ENCODE peak calls at places on chromosome 22, in eight cellular contexts. One of them, this sample, is unnamed. For H3K4me1, the result is how much of the 10 kb centered on the place peaks cover.

GRCh38 chr22:17110791-17111550 is 10.2 kb downstream of the TMEM121B start:
- DNase-seq in SK-N-SH: no peak
- DNase-seq in thoracic aorta: no peak
- DNase-seq in left ventricle myocardium inferior: no peak
- DNase-seq in right lobe of liver: no peak
- DNase-seq in OCI-LY7: no peak
- DNase-seq in prostate gland: no peak
- DNase-seq in heart left ventricle: no peak
- DNase-seq in this sample: no peak

GRCh38 chr22:40009953-40010751 is 15.4 kb downstream of the FAM83F start:
- DNase-seq in thoracic aorta: no peak
- DNase-seq in SK-N-SH: no peak
- DNase-seq in OCI-LY7: no peak
- DNase-seq in right lobe of liver: no peak
- DNase-seq in heart left ventricle: peak
- DNase-seq in prostate gland: no peak
- DNase-seq in left ventricle myocardium inferior: no peak
- DNase-seq in this sample: no peak

GRCh38 chr22:40654522-40655167 is 18.1 kb upstream of the MRTFA start:
- DNase-seq in SK-N-SH: peak
- DNase-seq in prostate gland: peak
- DNase-seq in right lobe of liver: peak
- DNase-seq in OCI-LY7: no peak
- DNase-seq in thoracic aorta: no peak
- DNase-seq in left ventricle myocardium inferior: peak
- DNase-seq in heart left ventricle: peak
- DNase-seq in this sample: peak

GRCh38 chr22:21034989-21035388 is 2.6 kb upstream of the SLC7A4 start:
- DNase-seq in thoracic aorta: no peak
- DNase-seq in prostate gland: no peak
- DNase-seq in left ventricle myocardium inferior: no peak
- DNase-seq in right lobe of liver: no peak
- DNase-seq in OCI-LY7: no peak
- DNase-seq in SK-N-SH: no peak
- DNase-seq in heart left ventricle: no peak
- DNase-seq in this sample: no peak

GRCh38 chr22:45597460-45598192 is 74.0 kb upstream of the ATXN10 start:
- DNase-seq in OCI-LY7: no peak
- DNase-seq in prostate gland: peak
- DNase-seq in right lobe of liver: no peak
- DNase-seq in left ventricle myocardium inferior: no peak
- DNase-seq in SK-N-SH: peak
- DNase-seq in thoracic aorta: no peak
- DNase-seq in heart left ventricle: no peak
- DNase-seq in this sample: no peak

GRCh38 chr22:39936523-39937145 is 23.6 kb upstream of the TMA7B start:
- DNase-seq in OCI-LY7: no peak
- DNase-seq in prostate gland: no peak
- DNase-seq in heart left ventricle: no peak
- DNase-seq in SK-N-SH: no peak
- DNase-seq in left ventricle myocardium inferior: no peak
- DNase-seq in right lobe of liver: no peak
- DNase-seq in thoracic aorta: no peak
- DNase-seq in this sample: no peak

GRCh38 chr22:40829131-40829530 is 10.0 kb upstream of the SLC25A17 start:
- DNase-seq in prostate gland: no peak
- DNase-seq in right lobe of liver: no peak
- DNase-seq in SK-N-SH: no peak
- DNase-seq in heart left ventricle: no peak
- DNase-seq in OCI-LY7: no peak
- DNase-seq in left ventricle myocardium inferior: no peak
- DNase-seq in thoracic aorta: no peak
- DNase-seq in this sample: no peak

GRCh38 chr22:48649466-48649865 is 1178.2 kb downstream of the BRD1 start:
- DNase-seq in thoracic aorta: no peak
- DNase-seq in heart left ventricle: no peak
- DNase-seq in right lobe of liver: no peak
- DNase-seq in left ventricle myocardium inferior: no peak
- DNase-seq in OCI-LY7: no peak
- DNase-seq in prostate gland: no peak
- DNase-seq in SK-N-SH: no peak
- DNase-seq in this sample: no peak

GRCh38 chr22:46350646-46351045 is 15.1 kb downstream of the TRMU start:
- DNase-seq in thoracic aorta: no peak
- DNase-seq in right lobe of liver: no peak
- DNase-seq in heart left ventricle: no peak
- DNase-seq in OCI-LY7: no peak
- DNase-seq in left ventricle myocardium inferior: no peak
- DNase-seq in prostate gland: no peak
- DNase-seq in SK-N-SH: no peak
- DNase-seq in this sample: no peak

GRCh38 chr22:38531251-38531956 is 25.3 kb upstream of the DDX17 start:
- DNase-seq in right lobe of liver: no peak
- DNase-seq in heart left ventricle: no peak
- DNase-seq in OCI-LY7: no peak
- DNase-seq in left ventricle myocardium inferior: no peak
- DNase-seq in thoracic aorta: no peak
- DNase-seq in SK-N-SH: no peak
- DNase-seq in prostate gland: no peak
- DNase-seq in this sample: no peak

GRCh38 chr22:39727541-39727940 is 157.0 kb downstream of the CACNA1I start:
- DNase-seq in right lobe of liver: no peak
- DNase-seq in left ventricle myocardium inferior: no peak
- DNase-seq in thoracic aorta: no peak
- DNase-seq in SK-N-SH: no peak
- DNase-seq in OCI-LY7: no peak
- DNase-seq in heart left ventricle: no peak
- DNase-seq in prostate gland: no peak
- DNase-seq in this sample: no peak

GRCh38 chr22:32854351-32854804 is 52.9 kb downstream of the TIMP3 start:
- DNase-seq in prostate gland: no peak
- DNase-seq in right lobe of liver: no peak
- DNase-seq in SK-N-SH: no peak
- DNase-seq in OCI-LY7: no peak
- DNase-seq in thoracic aorta: no peak
- DNase-seq in left ventricle myocardium inferior: no peak
- DNase-seq in heart left ventricle: peak
- DNase-seq in this sample: no peak

GRCh38 chr22:18012528-18012927 is 11.8 kb downstream of the MICAL3 start:
- DNase-seq in OCI-LY7: no peak
- DNase-seq in heart left ventricle: no peak
- DNase-seq in prostate gland: no peak
- DNase-seq in right lobe of liver: no peak
- DNase-seq in SK-N-SH: no peak
- DNase-seq in thoracic aorta: no peak
- DNase-seq in left ventricle myocardium inferior: no peak
- DNase-seq in this sample: no peak

DNA sequence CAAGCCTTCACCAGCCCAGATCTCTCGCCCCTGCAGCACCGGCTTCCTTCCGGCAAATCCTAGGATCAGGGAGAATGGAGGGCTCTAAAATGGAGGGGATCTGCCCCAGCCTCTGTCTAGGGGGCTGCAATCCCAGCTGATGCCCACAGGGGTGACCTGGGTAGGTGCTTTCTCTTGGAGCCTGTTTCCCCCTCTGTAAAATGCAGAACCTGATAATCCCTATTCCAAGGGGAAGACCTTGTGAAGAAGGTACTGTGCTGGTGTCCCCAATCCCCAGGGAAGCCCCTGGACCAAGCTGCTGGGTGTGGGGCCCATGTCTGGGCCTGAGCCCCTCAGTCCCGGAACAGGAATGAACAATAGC is 2.8 kb downstream of the EMID1 start:
- DNase-seq in thoracic aorta: no peak
- DNase-seq in SK-N-SH: peak
- DNase-seq in left ventricle myocardium inferior: no peak
- DNase-seq in prostate gland: no peak
- DNase-seq in OCI-LY7: no peak
- DNase-seq in heart left ventricle: no peak
- DNase-seq in right lobe of liver: no peak
- DNase-seq in this sample: no peak
- H3K4me1 ChIP-seq in thoracic aorta: under half
- H3K4me1 ChIP-seq in SK-N-SH: under half
- H3K4me1 ChIP-seq in left ventricle myocardium inferior: under half
- H3K4me1 ChIP-seq in prostate gland: under half
- H3K4me1 ChIP-seq in OCI-LY7: under half
- H3K4me1 ChIP-seq in heart left ventricle: under half
- H3K4me1 ChIP-seq in right lobe of liver: under half
- H3K4me1 ChIP-seq in this sample: under half

GRCh38 chr22:30607939-30608338 is 965 bp downstream of the TCN2 start:
- DNase-seq in right lobe of liver: no peak
- DNase-seq in SK-N-SH: no peak
- DNase-seq in prostate gland: no peak
- DNase-seq in left ventricle myocardium inferior: no peak
- DNase-seq in OCI-LY7: no peak
- DNase-seq in heart left ventricle: no peak
- DNase-seq in thoracic aorta: no peak
- DNase-seq in this sample: no peak

GRCh38 chr22:30607300-30607930 is 441 bp downstream of the TCN2 start:
- DNase-seq in OCI-LY7: no peak
- DNase-seq in heart left ventricle: no peak
- DNase-seq in thoracic aorta: no peak
- DNase-seq in left ventricle myocardium inferior: no peak
- DNase-seq in prostate gland: no peak
- DNase-seq in right lobe of liver: no peak
- DNase-seq in SK-N-SH: no peak
- DNase-seq in this sample: no peak

GRCh38 chr22:30606455-30607299 is at the start of gene TCN2:
- DNase-seq in prostate gland: peak
- DNase-seq in heart left ventricle: peak
- DNase-seq in SK-N-SH: peak
- DNase-seq in left ventricle myocardium inferior: peak
- DNase-seq in thoracic aorta: peak
- DNase-seq in right lobe of liver: peak
- DNase-seq in OCI-LY7: no peak
- DNase-seq in this sample: peak

GRCh38 chr22:30604723-30605122 is 2.3 kb upstream of the TCN2 start:
- DNase-seq in SK-N-SH: no peak
- DNase-seq in prostate gland: no peak
- DNase-seq in thoracic aorta: no peak
- DNase-seq in OCI-LY7: no peak
- DNase-seq in left ventricle myocardium inferior: no peak
- DNase-seq in right lobe of liver: no peak
- DNase-seq in heart left ventricle: no peak
- DNase-seq in this sample: no peak

GRCh38 chr22:30605449-30606110 is 1.4 kb upstream of the TCN2 start:
- DNase-seq in SK-N-SH: peak
- DNase-seq in left ventricle myocardium inferior: peak
- DNase-seq in prostate gland: peak
- DNase-seq in OCI-LY7: peak
- DNase-seq in right lobe of liver: no peak
- DNase-seq in thoracic aorta: no peak
- DNase-seq in heart left ventricle: peak
- DNase-seq in this sample: peak
- H3K4me3 ChIP-seq in SK-N-SH: no peak
- H3K4me3 ChIP-seq in left ventricle myocardium inferior: peak
- H3K4me3 ChIP-seq in prostate gland: no peak
- H3K4me3 ChIP-seq in OCI-LY7: peak
- H3K4me3 ChIP-seq in right lobe of liver: peak
- H3K4me3 ChIP-seq in thoracic aorta: peak
- H3K4me3 ChIP-seq in heart left ventricle: peak
- H3K4me3 ChIP-seq in this sample: peak

GRCh38 chr22:37281195-37281594 is 1.1 kb upstream of the CYTH4 start:
- DNase-seq in thoracic aorta: no peak
- DNase-seq in left ventricle myocardium inferior: no peak
- DNase-seq in heart left ventricle: no peak
- DNase-seq in SK-N-SH: no peak
- DNase-seq in OCI-LY7: no peak
- DNase-seq in right lobe of liver: no peak
- DNase-seq in prostate gland: no peak
- DNase-seq in this sample: no peak

GRCh38 chr22:37279469-37279868 is 2.8 kb upstream of the CYTH4 start:
- DNase-seq in prostate gland: no peak
- DNase-seq in OCI-LY7: peak
- DNase-seq in SK-N-SH: no peak
- DNase-seq in left ventricle myocardium inferior: no peak
- DNase-seq in thoracic aorta: no peak
- DNase-seq in heart left ventricle: no peak
- DNase-seq in right lobe of liver: no peak
- DNase-seq in this sample: no peak

GRCh38 chr22:37282385-37282677 is at the start of gene CYTH4:
- DNase-seq in prostate gland: no peak
- DNase-seq in heart left ventricle: peak
- DNase-seq in OCI-LY7: peak
- DNase-seq in left ventricle myocardium inferior: peak
- DNase-seq in SK-N-SH: no peak
- DNase-seq in thoracic aorta: no peak
- DNase-seq in right lobe of liver: peak
- DNase-seq in this sample: no peak

GRCh38 chr22:37281646-37282384 is 493 bp upstream of the CYTH4 start:
- DNase-seq in left ventricle myocardium inferior: no peak
- DNase-seq in right lobe of liver: no peak
- DNase-seq in OCI-LY7: no peak
- DNase-seq in thoracic aorta: no peak
- DNase-seq in prostate gland: no peak
- DNase-seq in heart left ventricle: no peak
- DNase-seq in SK-N-SH: no peak
- DNase-seq in this sample: no peak

DNA sequence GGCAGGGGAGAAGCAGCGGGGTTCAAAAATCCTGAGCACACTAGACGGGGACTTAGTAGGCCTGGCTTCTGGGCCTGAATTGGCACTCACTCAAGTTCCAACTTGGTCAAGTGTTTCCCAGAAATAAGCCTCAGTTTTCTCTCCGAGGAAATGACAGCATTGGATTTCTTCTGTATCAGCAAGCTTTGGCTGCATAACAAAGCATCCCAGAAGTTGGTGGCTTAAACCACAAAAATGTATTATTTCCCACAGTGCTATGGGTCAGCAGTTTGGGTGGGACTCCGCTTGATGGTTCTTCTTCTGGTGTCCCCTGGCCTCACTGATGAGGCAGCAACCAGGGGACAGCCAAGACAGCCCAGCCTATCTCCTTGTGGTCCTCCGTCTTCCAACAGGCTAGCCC is 1.6 kb upstream of the CYTH4 start:
- DNase-seq in left ventricle myocardium inferior: no peak
- DNase-seq in right lobe of liver: no peak
- DNase-seq in thoracic aorta: no peak
- DNase-seq in OCI-LY7: no peak
- DNase-seq in heart left ventricle: no peak
- DNase-seq in SK-N-SH: no peak
- DNase-seq in prostate gland: no peak
- DNase-seq in this sample: no peak
- H3K4me1 ChIP-seq in left ventricle myocardium inferior: under half
- H3K4me1 ChIP-seq in right lobe of liver: under half
- H3K4me1 ChIP-seq in thoracic aorta: under half
- H3K4me1 ChIP-seq in OCI-LY7: half or more
- H3K4me1 ChIP-seq in heart left ventricle: under half
- H3K4me1 ChIP-seq in SK-N-SH: under half
- H3K4me1 ChIP-seq in prostate gland: under half
- H3K4me1 ChIP-seq in this sample: under half

DNA sequence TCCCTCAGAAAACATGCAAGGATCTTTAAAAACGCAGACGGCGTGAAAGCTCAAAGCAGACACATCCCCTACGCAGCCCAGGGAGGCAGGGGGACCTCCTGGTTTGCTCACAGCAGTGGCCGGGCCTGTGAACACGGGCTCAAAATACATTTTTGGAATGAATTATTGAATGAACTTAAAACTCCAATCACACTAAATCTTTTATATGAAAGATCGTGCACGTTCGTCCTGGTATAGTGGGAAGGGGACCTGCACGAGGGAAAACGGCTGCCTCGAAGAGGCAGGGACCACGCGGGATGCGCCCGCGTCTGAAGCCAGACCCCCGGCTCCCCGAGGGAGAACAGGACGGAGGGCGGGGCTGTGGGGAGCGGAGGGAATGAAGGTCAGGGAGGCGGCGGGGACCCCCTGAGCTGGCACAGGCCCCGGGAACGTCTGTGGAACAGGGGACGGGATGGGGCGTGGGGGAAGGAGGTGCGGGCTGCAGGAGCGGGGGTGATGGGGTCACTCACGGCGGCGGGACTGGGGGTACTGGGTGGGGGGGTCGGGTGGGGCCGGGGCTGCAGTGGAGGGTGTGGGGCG is 1.3 kb upstream of the PANX2 start:
- DNase-seq in prostate gland: no peak
- DNase-seq in left ventricle myocardium inferior: no peak
- DNase-seq in SK-N-SH: peak
- DNase-seq in thoracic aorta: no peak
- DNase-seq in heart left ventricle: no peak
- DNase-seq in OCI-LY7: no peak
- DNase-seq in right lobe of liver: no peak
- DNase-seq in this sample: peak
- H3K4me3 ChIP-seq in prostate gland: peak
- H3K4me3 ChIP-seq in left ventricle myocardium inferior: peak
- H3K4me3 ChIP-seq in SK-N-SH: no peak
- H3K4me3 ChIP-seq in thoracic aorta: peak
- H3K4me3 ChIP-seq in heart left ventricle: no peak
- H3K4me3 ChIP-seq in OCI-LY7: no peak
- H3K4me3 ChIP-seq in right lobe of liver: peak
- H3K4me3 ChIP-seq in this sample: no peak